ENCODE peak calls at places on chromosomes 12 and 14, in four cellular contexts. One of them, this sample, is unnamed.

GRCh38 chr14:102616318-102616717 is 23.9 kb downstream of the RCOR1 start:
- DNase-seq in AG20443: no peak
- DNase-seq in iPS-NIHi11: no peak
- DNase-seq in heart left ventricle: no peak
- DNase-seq in this sample: no peak

GRCh38 chr12:53696285-53696654 is 20.4 kb upstream of the ATP5MC2 start:
- DNase-seq in iPS-NIHi11: peak; percentile 99
- DNase-seq in AG20443: peak; percentile 72
- DNase-seq in heart left ventricle: peak; percentile 63
- DNase-seq in this sample: peak; percentile 89

GRCh38 chr12:31369712-31370521 is 44.0 kb upstream of the SINHCAF start:
- DNase-seq in iPS-NIHi11: no peak
- DNase-seq in AG20443: peak; percentile 60
- DNase-seq in heart left ventricle: peak; percentile 32
- DNase-seq in this sample: peak; percentile 93

GRCh38 chr12:5230151-5230550 is 186.5 kb downstream of the KCNA5 start:
- DNase-seq in heart left ventricle: no peak
- DNase-seq in iPS-NIHi11: no peak
- DNase-seq in AG20443: peak; percentile 85
- DNase-seq in this sample: no peak

GRCh38 chr14:92754956-92755355 is 6.5 kb upstream of the LGMN start:
- DNase-seq in heart left ventricle: no peak
- DNase-seq in iPS-NIHi11: no peak
- DNase-seq in AG20443: no peak
- DNase-seq in this sample: peak; percentile 68

GRCh38 chr12:122850695-122851350 is 15.6 kb downstream of the HIP1R start:
- DNase-seq in heart left ventricle: no peak
- DNase-seq in AG20443: peak; percentile 72
- DNase-seq in iPS-NIHi11: no peak
- DNase-seq in this sample: no peak

GRCh38 chr12:26112703-26113147 is 12.1 kb downstream of the BHLHE41 start:
- DNase-seq in AG20443: no peak
- DNase-seq in iPS-NIHi11: no peak
- DNase-seq in heart left ventricle: no peak
- DNase-seq in this sample: no peak

GRCh38 chr14:72049462-72049861 is 117.2 kb downstream of the RGS6 start:
- DNase-seq in heart left ventricle: no peak
- DNase-seq in iPS-NIHi11: no peak
- DNase-seq in AG20443: no peak
- DNase-seq in this sample: no peak

GRCh38 chr14:99605299-99605961 is 1.4 kb upstream of the CCDC85C start:
- DNase-seq in AG20443: peak; percentile 85
- DNase-seq in heart left ventricle: peak; percentile 56
- DNase-seq in iPS-NIHi11: peak; percentile 54
- DNase-seq in this sample: peak; percentile 87

GRCh38 chr12:95582230-95583058 is 31.2 kb upstream of the USP44 start:
- DNase-seq in iPS-NIHi11: peak; percentile 16
- DNase-seq in AG20443: peak; percentile 57
- DNase-seq in heart left ventricle: no peak
- DNase-seq in this sample: peak; percentile 67

GRCh38 chr14:77040995-77041744 is 12.7 kb upstream of the IRF2BPL start:
- DNase-seq in AG20443: no peak
- DNase-seq in iPS-NIHi11: no peak
- DNase-seq in heart left ventricle: no peak
- DNase-seq in this sample: peak; percentile 98

GRCh38 chr12:42982828-42983227 is 393.3 kb upstream of the PRICKLE1 start:
- DNase-seq in iPS-NIHi11: no peak
- DNase-seq in heart left ventricle: no peak
- DNase-seq in AG20443: peak; percentile 12
- DNase-seq in this sample: no peak

GRCh38 chr12:14283489-14284144 is 81.9 kb upstream of the ATF7IP start:
- DNase-seq in iPS-NIHi11: peak; percentile 45
- DNase-seq in AG20443: no peak
- DNase-seq in heart left ventricle: no peak
- DNase-seq in this sample: no peak

GRCh38 chr12:76936562-76937185 is 57.9 kb upstream of the CSRP2 start:
- DNase-seq in iPS-NIHi11: no peak
- DNase-seq in AG20443: no peak
- DNase-seq in heart left ventricle: no peak
- DNase-seq in this sample: no peak

GRCh38 chr14:58466459-58466858 is 38.9 kb downstream of the KIAA0586 start:
- DNase-seq in AG20443: no peak
- DNase-seq in heart left ventricle: no peak
- DNase-seq in iPS-NIHi11: no peak
- DNase-seq in this sample: no peak

GRCh38 chr14:105472496-105472991 is 2.1 kb upstream of the CRIP2 start:
- DNase-seq in AG20443: no peak
- DNase-seq in iPS-NIHi11: no peak
- DNase-seq in heart left ventricle: peak; percentile 85
- DNase-seq in this sample: peak; percentile 82

GRCh38 chr12:53530920-53531319 is 23.6 kb upstream of the NPFF start:
- DNase-seq in iPS-NIHi11: no peak
- DNase-seq in AG20443: peak; percentile 48
- DNase-seq in heart left ventricle: no peak
- DNase-seq in this sample: no peak

GRCh38 chr14:97452314-97452713 is 655.1 kb downstream of the VRK1 start:
- DNase-seq in iPS-NIHi11: no peak
- DNase-seq in AG20443: no peak
- DNase-seq in heart left ventricle: no peak
- DNase-seq in this sample: no peak

GRCh38 chr14:71431169-71431525 is 501.1 kb upstream of the RGS6 start:
- DNase-seq in heart left ventricle: no peak
- DNase-seq in iPS-NIHi11: no peak
- DNase-seq in AG20443: no peak
- DNase-seq in this sample: no peak

GRCh38 chr12:3281588-3282150 is 204.5 kb downstream of the TSPAN9 start:
- DNase-seq in AG20443: no peak
- DNase-seq in iPS-NIHi11: no peak
- DNase-seq in heart left ventricle: peak; percentile 51
- DNase-seq in this sample: peak; percentile 73

GRCh38 chr12:122215789-122216188 is 10.1 kb downstream of the DIABLO start:
- DNase-seq in heart left ventricle: no peak
- DNase-seq in iPS-NIHi11: no peak
- DNase-seq in AG20443: no peak
- DNase-seq in this sample: no peak

GRCh38 chr14:103279129-103280025 is 54.7 kb upstream of the EIF5 start:
- DNase-seq in iPS-NIHi11: peak; percentile 62
- DNase-seq in AG20443: peak; percentile 40
- DNase-seq in heart left ventricle: no peak
- DNase-seq in this sample: no peak

GRCh38 chr12:19382111-19382526 is 57.2 kb upstream of the AEBP2 start:
- DNase-seq in AG20443: peak; percentile 69
- DNase-seq in iPS-NIHi11: no peak
- DNase-seq in heart left ventricle: no peak
- DNase-seq in this sample: no peak

GRCh38 chr14:66507181-66507721 is 696 bp upstream of the GPHN start:
- DNase-seq in AG20443: no peak
- DNase-seq in iPS-NIHi11: no peak
- DNase-seq in heart left ventricle: no peak
- DNase-seq in this sample: peak; percentile 91

GRCh38 chr12:103806807-103807206 is 34.2 kb downstream of the NT5DC3 start:
- DNase-seq in iPS-NIHi11: no peak
- DNase-seq in AG20443: no peak
- DNase-seq in heart left ventricle: no peak
- DNase-seq in this sample: no peak

GRCh38 chr14:55121628-55122440 is 7.2 kb upstream of the LGALS3 start:
- DNase-seq in heart left ventricle: no peak
- DNase-seq in iPS-NIHi11: no peak
- DNase-seq in AG20443: no peak
- DNase-seq in this sample: no peak

GRCh38 chr14:75879031-75879430 is 102.8 kb downstream of the TGFB3 start:
- DNase-seq in AG20443: no peak
- DNase-seq in iPS-NIHi11: no peak
- DNase-seq in heart left ventricle: no peak
- DNase-seq in this sample: no peak

GRCh38 chr12:4270670-4271432 is 2.7 kb upstream of the CCND2 start:
- DNase-seq in AG20443: no peak
- DNase-seq in iPS-NIHi11: peak; percentile 54
- DNase-seq in heart left ventricle: peak; percentile 62
- DNase-seq in this sample: no peak

GRCh38 chr12:99035776-99036175 is 390.7 kb downstream of the APAF1 start:
- DNase-seq in iPS-NIHi11: no peak
- DNase-seq in AG20443: no peak
- DNase-seq in heart left ventricle: no peak
- DNase-seq in this sample: no peak

GRCh38 chr12:33484161-33484560 is 44.5 kb upstream of the SYT10 start:
- DNase-seq in iPS-NIHi11: no peak
- DNase-seq in heart left ventricle: no peak
- DNase-seq in AG20443: no peak
- DNase-seq in this sample: no peak

GRCh38 chr14:99821519-99822165 is 28.4 kb downstream of the EML1 start:
- DNase-seq in iPS-NIHi11: no peak
- DNase-seq in heart left ventricle: no peak
- DNase-seq in AG20443: peak; percentile 59
- DNase-seq in this sample: peak; percentile 99

GRCh38 chr14:22824711-22825359 is 4.9 kb upstream of the MRPL52 start:
- DNase-seq in heart left ventricle: no peak
- DNase-seq in iPS-NIHi11: no peak
- DNase-seq in AG20443: peak; percentile 80
- DNase-seq in this sample: no peak

GRCh38 chr12:14776236-14776959 is 26.9 kb downstream of the WBP11 start:
- DNase-seq in heart left ventricle: no peak
- DNase-seq in iPS-NIHi11: no peak
- DNase-seq in AG20443: no peak
- DNase-seq in this sample: no peak

GRCh38 chr14:95432152-95433093 is 84.0 kb downstream of the SYNE3 start:
- DNase-seq in heart left ventricle: peak; percentile 62
- DNase-seq in iPS-NIHi11: peak; percentile 90
- DNase-seq in AG20443: peak; percentile 69
- DNase-seq in this sample: peak; percentile 23

This sample was measured in DMS79 treated with DMSO at 0.1 percent for 48 hours.